ENCODE peak calls at places on chromosomes 12 and 14, in four cellular contexts. B, C, Q and H are unnamed samples.

GRCh38 chr14:72444701-72445100 is 449.2 kb downstream of the DPF3 start:
- DNase-seq in C (no peak), B (no peak), Q (no peak), H (no peak)

GRCh38 chr14:94524093-94524492 is 14.8 kb upstream of the SERPINA12 start:
- DNase-seq in C (no peak), B (no peak), Q (no peak), H (no peak)

GRCh38 chr14:48690349-48690748 is 895.8 kb downstream of the RPS29 start:
- DNase-seq in Q (peak; percentile 60), C (no peak), B (no peak), H (no peak)

GRCh38 chr14:21408152-21408551 is 24.3 kb upstream of the SUPT16H start:
- DNase-seq in Q (no peak), B (no peak), C (no peak), H (no peak)

GRCh38 chr14:24993631-24994030 is 56.3 kb downstream of the STXBP6 start:
- DNase-seq in C (no peak), Q (no peak), B (no peak), H (no peak)

GRCh38 chr12:49309361-49309760 is 13.7 kb upstream of the TROAP start:
- DNase-seq in Q (no peak), B (no peak), C (no peak), H (no peak)

GRCh38 chr12:75587340-75588106 is 76.1 kb upstream of the KRR1 start:
- DNase-seq in B (no peak), Q (no peak), C (no peak), H (no peak)

GRCh38 chr14:39467889-39468524 is 35.8 kb upstream of the FBXO33 start:
- DNase-seq in C (no peak), Q (peak; percentile 79), B (peak; percentile 39), H (peak; percentile 26)

GRCh38 chr14:56199095-56199975 is 81.1 kb downstream of the PELI2 start:
- DNase-seq in B (peak; percentile 51), C (no peak), Q (no peak), H (no peak)

GRCh38 chr14:92940543-92940942 is 17.6 kb downstream of the CHGA start:
- DNase-seq in Q (no peak), C (no peak), B (no peak), H (no peak)

GRCh38 chr12:17511369-17511768 is 578.6 kb downstream of the RERGL start:
- DNase-seq in Q (peak; percentile 53), B (no peak), C (no peak), H (no peak)
- TF ChIP-seq CTCF in Q (no peak), B (no peak), C (no peak), H (no peak)

GRCh38 chr12:64077922-64078321 is 144.2 kb downstream of the KICS2 start:
- DNase-seq in Q (peak; percentile 42), C (no peak), B (no peak), H (no peak)
- TF ChIP-seq CTCF in Q (no peak), C (no peak), B (peak; percentile 44), H (peak; percentile 46)

DNA sequence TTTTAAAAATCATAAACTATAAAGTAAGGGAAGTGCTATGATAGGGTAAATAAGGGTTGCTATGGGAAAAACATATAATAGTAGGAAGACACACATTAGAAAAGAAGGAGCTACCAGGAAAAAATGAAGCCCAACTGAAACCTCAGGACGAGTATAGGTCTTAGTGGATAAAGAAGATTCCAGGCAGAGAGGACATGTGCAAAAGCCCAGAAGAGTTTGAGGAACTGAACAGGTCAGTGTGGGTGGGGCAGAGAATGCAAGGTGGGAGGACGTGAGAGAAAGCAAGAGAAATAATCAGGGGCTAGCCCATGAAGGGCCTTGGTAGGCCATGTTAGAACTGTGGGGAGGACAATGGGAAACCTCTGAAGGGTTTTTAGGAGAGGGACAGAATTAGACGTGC is 109.5 kb downstream of the DENND5B start:
- DNase-seq in B (no peak), Q (no peak), C (no peak), H (no peak)
- TF ChIP-seq CTCF in B (no peak), Q (no peak), C (no peak), H (no peak)

GRCh38 chr12:43728117-43728516 is 30.5 kb downstream of the PUS7L start:
- DNase-seq in Q (no peak), B (no peak), C (no peak), H (no peak)
- TF ChIP-seq CTCF in Q (no peak), B (no peak), C (no peak), H (peak; percentile 54)

DNA sequence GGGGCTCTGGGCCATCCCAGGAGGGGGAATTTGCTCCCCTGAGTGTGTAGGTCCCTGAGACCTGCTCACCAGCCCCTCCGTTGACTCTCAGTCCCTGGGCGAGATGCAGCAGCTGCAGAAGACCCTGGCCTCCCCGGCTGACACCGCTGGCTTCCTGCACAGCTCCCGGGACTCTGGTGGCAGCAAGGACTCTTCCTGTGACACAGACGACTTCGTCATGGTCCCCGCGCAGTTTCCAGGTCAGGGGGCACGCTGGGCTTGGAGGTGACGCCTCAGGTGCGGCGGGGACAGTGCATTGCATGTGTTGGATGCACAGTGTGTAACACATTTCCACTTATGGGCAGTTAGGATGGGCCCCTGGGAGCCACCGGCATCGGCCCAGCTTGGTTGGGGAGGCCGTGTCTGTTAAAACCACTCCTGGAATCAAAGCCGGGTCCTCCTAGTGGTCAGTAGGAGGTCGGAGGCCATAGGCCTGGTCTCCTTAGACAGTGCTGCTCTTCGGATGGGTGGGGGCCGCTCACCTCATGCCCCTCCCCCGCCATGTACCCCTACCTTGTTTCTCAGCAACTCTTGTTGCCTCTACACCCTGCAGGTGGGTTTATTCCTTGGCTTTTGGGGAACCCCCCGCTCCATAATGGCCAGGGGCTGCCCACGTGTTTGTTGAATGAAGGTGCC is 17.1 kb upstream of the PUS1 start:
- DNase-seq in Q (no peak), B (peak; percentile 17), C (no peak), H (no peak)
- TF ChIP-seq CTCF in Q (no peak), B (no peak), C (no peak), H (no peak)

GRCh38 chr14:63727736-63728728 is at the start of gene SGPP1:
- DNase-seq in Q (peak; percentile 74), C (peak; percentile 78), B (peak; percentile 91), H (peak; percentile 85)
- TF ChIP-seq CTCF in Q (peak; percentile 44), C (no peak), B (peak; percentile 46), H (peak; percentile 32)

DNA sequence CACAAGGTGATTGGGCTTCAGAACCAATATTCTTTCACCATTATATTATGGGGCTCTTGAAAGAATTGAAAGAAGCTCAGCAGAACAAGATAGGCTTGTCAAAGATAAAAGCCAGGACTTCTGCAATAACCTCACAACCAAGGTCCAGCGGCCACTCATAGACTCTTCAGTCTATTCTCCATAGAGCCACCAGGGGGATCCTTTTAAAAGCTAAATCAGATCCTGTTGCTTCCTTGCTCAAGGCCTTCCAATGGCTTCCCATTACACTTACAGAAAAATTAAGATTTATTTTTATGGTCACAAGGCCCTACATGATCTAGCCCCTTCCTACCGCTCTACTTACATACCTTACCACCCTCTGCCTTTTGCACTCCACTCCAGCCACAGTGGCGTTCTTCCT is 169.6 kb downstream of the C12orf42 start:
- DNase-seq in Q (peak; percentile 78), C (no peak), B (peak; percentile 17), H (no peak)
- TF ChIP-seq CTCF in Q (peak; percentile 61), C (no peak), B (peak; percentile 71), H (peak; percentile 69)

GRCh38 chr12:48184549-48184922 is 1.1 kb downstream of the CCDC184 start:
- DNase-seq in C (no peak), B (no peak), Q (peak; percentile 34), H (no peak)

GRCh38 chr12:48185181-48185919 is 1.9 kb downstream of the CCDC184 start:
- DNase-seq in B (no peak), Q (peak; percentile 86), C (no peak), H (peak; percentile 32)

GRCh38 chr12:48182659-48183058 is 785 bp upstream of the CCDC184 start:
- DNase-seq in C (no peak), Q (no peak), B (no peak), H (no peak)

GRCh38 chr12:48183876-48184548 is 568 bp downstream of the CCDC184 start:
- DNase-seq in C (no peak), Q (peak; percentile 54), B (peak; percentile 34), H (peak; percentile 38)

GRCh38 chr12:48183091-48183875 is at the start of gene CCDC184:
- DNase-seq in B (peak; percentile 80), Q (peak; percentile 95), C (peak; percentile 48), H (peak; percentile 82)
- TF ChIP-seq CTCF in B (peak; percentile 39), Q (peak; percentile 63), C (no peak), H (no peak)